ENCODE peak calls at places on chromosomes 12 and 14, in six cellular contexts. R is stomach, J is esophagus squamous epithelium, H is aorta, A is tibial nerve, L is neural progenitor cell. N is an unnamed sample. For H3K9me3 and H3K4me1, the result is how much of the 10 kb centered on the place peaks cover.

GRCh38 chr12:75447695-75448393 is 32.7 kb upstream of the GLIPR1 start:
- DNase-seq in L (no peak), J (no peak), A (no peak), R (no peak), H (no peak), N (no peak)

GRCh38 chr14:68148276-68148675 is 328.7 kb downstream of the RAD51B start:
- DNase-seq in L (no peak), H (no peak), J (no peak), R (no peak), A (no peak), N (no peak)

GRCh38 chr12:51381226-51382079 is 9.8 kb downstream of the GALNT6 start:
- DNase-seq in H (peak), L (no peak), R (no peak), J (no peak), A (no peak), N (no peak)

GRCh38 chr12:57195655-57196371 is 20.8 kb upstream of the NXPH4 start:
- DNase-seq in J (no peak), L (no peak), A (no peak), H (no peak), R (no peak), N (no peak)

GRCh38 chr12:12926571-12927071 is 25.3 kb downstream of the GPRC5D start:
- DNase-seq in R (no peak), H (no peak), L (no peak), A (no peak), J (no peak), N (no peak)

GRCh38 chr12:120367252-120367923 is 1.6 kb downstream of the MSI1 start:
- DNase-seq in R (no peak), A (no peak), L (peak), J (no peak), H (no peak), N (no peak)

GRCh38 chr12:29889737-29890136 is 106.0 kb upstream of the TMTC1 start:
- DNase-seq in R (peak), A (peak), L (peak), H (no peak), J (no peak), N (no peak)

GRCh38 chr12:96861656-96862055 is 45.4 kb upstream of the NEDD1 start:
- DNase-seq in R (no peak), H (no peak), J (no peak), L (no peak), A (no peak), N (no peak)

GRCh38 chr14:103393687-103394626 is 8.7 kb downstream of the MARK3 start:
- DNase-seq in R (no peak), J (no peak), A (no peak), H (no peak), L (peak), N (no peak)

GRCh38 chr12:18492372-18493025 is 231.2 kb downstream of the PIK3C2G start:
- DNase-seq in J (no peak), R (no peak), H (no peak), A (no peak), L (no peak), N (no peak)

GRCh38 chr12:19482551-19483109 is 43.3 kb downstream of the AEBP2 start:
- DNase-seq in L (peak), A (no peak), R (no peak), J (peak), H (no peak), N (peak)

GRCh38 chr14:94685166-94685581 is 73.0 kb downstream of the SERPINA3 start:
- DNase-seq in H (peak), J (no peak), R (no peak), L (peak), A (no peak), N (no peak)

GRCh38 chr12:14454098-14454907 is 88.8 kb downstream of the ATF7IP start:
- DNase-seq in J (no peak), L (peak), A (no peak), R (no peak), H (no peak), N (no peak)

GRCh38 chr12:1936406-1937320 is 18.2 kb upstream of the CACNA2D4 start:
- DNase-seq in A (no peak), L (no peak), J (no peak), R (peak), H (peak), N (no peak)

GRCh38 chr12:49505672-49506071 is 33.2 kb upstream of the KCNH3 start:
- DNase-seq in R (no peak), J (no peak), A (no peak), L (no peak), H (no peak), N (no peak)

GRCh38 chr12:57631566-57632368 is 1.2 kb downstream of the B4GALNT1 start:
- DNase-seq in L (peak), R (no peak), H (no peak), A (no peak), J (no peak), N (no peak)

GRCh38 chr12:24991209-24992049 is 42.5 kb upstream of the BCAT1 start:
- DNase-seq in J (no peak), H (no peak), A (no peak), R (no peak), L (peak), N (peak)

GRCh38 chr14:22903742-22904087 is 15.2 kb downstream of the RBM23 start:
- DNase-seq in J (no peak), A (no peak), R (no peak), H (no peak), L (no peak), N (no peak)

GRCh38 chr12:50589650-50590435 is 85.1 kb downstream of the DIP2B start:
- DNase-seq in R (no peak), H (no peak), J (no peak), A (no peak), L (no peak), N (no peak)

GRCh38 chr12:47023944-47024343 is 55.5 kb upstream of the PCED1B start:
- DNase-seq in H (no peak), R (no peak), A (no peak), L (no peak), J (no peak), N (no peak)

GRCh38 chr14:92959189-92959531 is 36.2 kb downstream of the CHGA start:
- DNase-seq in L (no peak), J (no peak), H (no peak), A (no peak), R (no peak), N (peak)

GRCh38 chr12:34401659-34402227 is 379.4 kb downstream of the ALG10 start:
- DNase-seq in R (peak), J (no peak), L (no peak), H (peak), A (peak), N (no peak)

GRCh38 chr14:51488569-51489220 is 163.0 kb upstream of the FRMD6 start:
- DNase-seq in A (no peak), R (no peak), L (no peak), H (no peak), J (no peak), N (no peak)

GRCh38 chr12:132178801-132179401 is 34.6 kb downstream of the NOC4L start:
- DNase-seq in J (no peak), L (peak), R (no peak), H (no peak), A (no peak), N (peak)

GRCh38 chr12:25884920-25885234 is 73.6 kb upstream of the RASSF8 start:
- DNase-seq in J (no peak), A (no peak), R (no peak), L (no peak), H (no peak), N (no peak)

GRCh38 chr12:68508536-68509050 is 102.1 kb upstream of the RAP1B start:
- DNase-seq in J (no peak), A (no peak), R (no peak), L (no peak), H (no peak), N (no peak)

GRCh38 chr14:72311116-72311515 is 378.9 kb downstream of the RGS6 start:
- DNase-seq in R (no peak), J (no peak), L (no peak), A (no peak), H (no peak), N (no peak)

GRCh38 chr14:54046250-54046649 is 89.6 kb upstream of the BMP4 start:
- DNase-seq in A (no peak), R (no peak), J (no peak), L (no peak), H (no peak), N (no peak)

GRCh38 chr12:68420225-68421008 is 88.3 kb upstream of the MDM1 start:
- DNase-seq in A (no peak), L (peak), J (no peak), R (no peak), H (no peak), N (no peak)

GRCh38 chr12:99957866-99958466 is 26.8 kb downstream of the ANKS1B start:
- DNase-seq in L (no peak), A (no peak), H (no peak), J (no peak), R (no peak), N (no peak)

GRCh38 chr14:49134940-49135339 is 451.2 kb downstream of the RPS29 start:
- DNase-seq in H (no peak), A (no peak), L (peak), J (no peak), R (no peak), N (no peak)

GRCh38 chr12:81078469-81079196 is 754 bp downstream of the ACSS3 start:
- DNase-seq in H (no peak), A (no peak), L (peak), R (no peak), J (no peak), N (no peak)

GRCh38 chr14:87131879-87132278 is 861.1 kb downstream of the GALC start:
- DNase-seq in H (no peak), R (no peak), A (no peak), J (no peak), L (no peak), N (no peak)

GRCh38 chr12:30806989-30807694 is 52.4 kb upstream of the CAPRIN2 start:
- DNase-seq in A (no peak), R (peak), L (peak), H (no peak), J (no peak), N (no peak)

GRCh38 chr12:40106655-40107054 is 774 bp upstream of the SLC2A13 start:
- DNase-seq in R (no peak), J (no peak), H (no peak), A (no peak), L (no peak), N (no peak)

GRCh38 chr14:47149326-47149725 is 497.7 kb upstream of the RPL10L start:
- DNase-seq in R (no peak), A (no peak), H (no peak), J (no peak), L (no peak), N (no peak)

GRCh38 chr12:41264281-41264680 is 76.2 kb downstream of the PDZRN4 start:
- DNase-seq in J (no peak), H (no peak), R (no peak), L (no peak), A (no peak), N (no peak)

GRCh38 chr14:104650057-104650980 is 39.1 kb upstream of the INF2 start:
- DNase-seq in J (no peak), R (peak), A (peak), L (peak), H (peak), N (peak)

GRCh38 chr12:46271846-46272245 is 3.0 kb upstream of the SLC38A1 start:
- DNase-seq in J (no peak), H (no peak), L (no peak), R (no peak), A (no peak), N (no peak)

GRCh38 chr12:88453323-88453722 is 126.9 kb downstream of the KITLG start:
- DNase-seq in H (no peak), R (no peak), J (no peak), L (no peak), A (no peak), N (no peak)

GRCh38 chr12:79689477-79690155 is 1.1 kb downstream of the PAWR start:
- DNase-seq in A (no peak), L (peak), J (no peak), H (peak), R (peak), N (no peak)

GRCh38 chr12:79689041-79689476 is 1.7 kb downstream of the PAWR start:
- DNase-seq in A (no peak), R (no peak), H (no peak), J (no peak), L (no peak), N (no peak)

GRCh38 chr12:79688376-79689040 is 2.3 kb downstream of the PAWR start:
- DNase-seq in J (no peak), R (no peak), L (no peak), A (no peak), H (no peak), N (no peak)

GRCh38 chr12:79686171-79686570 is 4.6 kb downstream of the PAWR start:
- DNase-seq in R (no peak), H (no peak), L (no peak), A (no peak), J (no peak), N (no peak)

DNA sequence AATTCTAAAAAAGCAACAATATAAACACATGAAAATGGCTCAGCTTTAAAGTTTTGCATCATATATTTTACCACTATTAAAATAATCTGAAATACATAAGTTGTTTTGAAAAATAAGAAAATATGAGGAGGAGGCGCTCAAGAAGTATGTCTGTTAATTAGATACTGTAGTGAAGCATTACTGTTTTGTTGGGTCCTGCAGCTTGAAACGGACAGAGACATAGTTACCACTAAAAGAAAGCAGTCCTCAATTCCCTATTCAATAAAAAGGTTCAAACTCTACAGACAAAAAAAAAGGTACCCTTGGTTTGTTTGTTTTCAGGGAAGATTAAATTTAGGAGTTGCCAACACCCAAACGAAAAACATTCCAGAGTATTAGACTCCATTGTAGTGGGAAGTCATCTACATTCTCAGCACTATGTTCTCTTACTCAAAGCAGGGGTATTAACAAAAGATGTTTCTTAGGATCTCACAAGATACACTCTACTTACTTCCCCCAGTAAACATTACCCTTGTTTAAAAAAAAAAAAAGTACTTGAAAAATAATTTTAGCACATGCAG is 3.0 kb downstream of the PAWR start:
- DNase-seq in L (peak), H (no peak), R (no peak), A (no peak), J (no peak), N (no peak)
- H3K27ac ChIP-seq in L (no peak), H (no peak), R (peak), A (peak), J (no peak), N (no peak)

DNA sequence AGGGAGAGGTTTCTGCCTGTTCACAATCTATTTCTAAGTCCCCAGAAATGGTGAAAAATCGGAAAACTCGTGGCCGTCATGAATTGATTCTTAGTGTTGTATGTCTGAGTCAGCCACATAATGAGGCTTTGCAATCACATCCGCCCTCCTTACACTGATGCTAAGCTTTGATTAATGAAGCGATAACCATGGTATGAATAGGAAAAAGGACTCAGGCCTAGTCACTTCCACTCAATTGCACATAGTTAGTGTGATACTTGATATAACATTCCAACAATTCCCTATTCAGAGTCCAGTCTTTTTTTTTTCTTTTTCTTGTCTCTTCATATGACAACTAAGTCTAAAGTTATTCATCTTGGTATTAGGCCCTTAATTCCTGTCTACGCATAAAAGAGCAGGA is 1231.0 kb downstream of the VRK1 start:
- DNase-seq in H (no peak), L (no peak), A (no peak), R (no peak), J (no peak), N (no peak)
- H3K9me3 ChIP-seq in H (under half), L (under half), A (under half), R (under half), J (under half), N (under half)

GRCh38 chr14:99246536-99247083 is 25.4 kb downstream of the BCL11B start:
- DNase-seq in A (no peak), L (peak), R (no peak), J (no peak), H (no peak), N (peak)
- H3K4me1 ChIP-seq in A (under half), L (under half), R (under half), J (under half), H (under half), N (half or more)

GRCh38 chr14:73747386-73748211 is 33.4 kb upstream of the PNMA1 start:
- DNase-seq in L (no peak), J (no peak), R (no peak), A (no peak), H (no peak), N (no peak)
- H3K27ac ChIP-seq in L (no peak), J (peak), R (peak), A (peak), H (no peak), N (peak)

DNA sequence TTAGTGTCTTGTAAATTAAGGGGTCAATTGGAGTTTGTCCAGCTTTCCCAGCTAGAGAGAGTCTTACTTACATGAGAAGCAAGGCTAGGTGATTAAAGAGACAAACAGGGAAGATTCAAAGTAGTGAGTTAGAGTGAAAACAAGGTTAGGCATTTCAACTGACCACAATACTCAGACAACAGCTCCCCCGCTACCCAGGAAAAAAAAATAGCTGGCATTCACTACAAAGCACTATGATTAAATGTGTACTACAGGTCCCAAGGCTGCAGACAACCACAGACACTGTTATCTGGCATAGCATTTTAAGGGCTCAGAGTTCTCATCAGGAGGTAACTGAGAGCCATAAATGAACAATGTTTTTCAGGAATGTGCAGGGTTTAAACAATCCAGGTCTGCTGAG is 680.9 kb downstream of the TMEM121 start:
- DNase-seq in H (no peak), L (no peak), J (no peak), A (no peak), R (no peak), N (no peak)
- H3K9me3 ChIP-seq in H (under half), L (under half), J (under half), A (under half), R (under half), N (under half)

GRCh38 chr12:725076-725475 is 27.3 kb upstream of the WNK1 start:
- DNase-seq in A (no peak), L (no peak), J (no peak), H (no peak), R (no peak), N (no peak)

GRCh38 chr12:727321-727720 is 25.1 kb upstream of the WNK1 start:
- DNase-seq in H (no peak), L (no peak), R (no peak), A (no peak), J (no peak), N (no peak)

GRCh38 chr12:720231-720941 is 32.0 kb upstream of the WNK1 start:
- DNase-seq in R (no peak), A (no peak), L (no peak), H (no peak), J (no peak), N (no peak)

GRCh38 chr12:726281-727140 is 25.9 kb upstream of the WNK1 start:
- DNase-seq in A (no peak), H (no peak), R (no peak), J (no peak), L (no peak), N (peak)

GRCh38 chr12:724194-724855 is 28.1 kb upstream of the WNK1 start:
- DNase-seq in J (no peak), R (no peak), A (no peak), H (no peak), L (no peak), N (no peak)
- H3K4me1 ChIP-seq in J (under half), R (under half), A (under half), H (under half), L (under half), N (half or more)

GRCh38 chr14:38073641-38074040 is 134.1 kb upstream of the SSTR1 start:
- DNase-seq in J (no peak), H (no peak), L (no peak), R (no peak), A (no peak), N (no peak)
- H3K27ac ChIP-seq in J (no peak), H (no peak), L (no peak), R (no peak), A (no peak), N (no peak)